ENCODE peak calls at places on chromosomes 13 and 19, in six cellular contexts. Y, F, W, B, D and E are unnamed samples.

GRCh38 chr19:29376855-29377354 is 148.9 kb upstream of the VSTM2B start:
- DNase-seq in Y (no peak), F (no peak), W (no peak), B (no peak), D (no peak), E (no peak)

GRCh38 chr19:29851769-29852521 is 40.2 kb downstream of the CCNE1 start:
- DNase-seq in Y (no peak), F (no peak), W (no peak), B (no peak), D (no peak), E (no peak)

GRCh38 chr19:38654478-38655079 is 7.1 kb downstream of the ACTN4 start:
- DNase-seq in Y (no peak), F (no peak), W (peak), B (no peak), D (no peak), E (no peak)

GRCh38 chr13:87975035-87975434 is 303.9 kb downstream of the SLITRK5 start:
- DNase-seq in Y (no peak), F (no peak), W (no peak), B (peak), D (no peak), E (no peak)

GRCh38 chr13:93624371-93624777 is 397.8 kb downstream of the GPC6 start:
- DNase-seq in Y (no peak), F (peak), W (no peak), B (no peak), D (no peak), E (no peak)

GRCh38 chr19:9789066-9789465 is 20.5 kb upstream of the ZNF846 start:
- DNase-seq in Y (no peak), F (no peak), W (no peak), B (no peak), D (no peak), E (no peak)

GRCh38 chr19:46697142-46697960 is 19.6 kb downstream of the PRKD2 start:
- DNase-seq in Y (no peak), F (no peak), W (no peak), B (no peak), D (no peak), E (peak)

GRCh38 chr19:53892981-53893325 is 11.0 kb downstream of the PRKCG start:
- DNase-seq in Y (no peak), F (peak), W (no peak), B (no peak), D (no peak), E (no peak)

GRCh38 chr13:28451482-28452217 is 43.3 kb downstream of the FLT1 start:
- DNase-seq in Y (no peak), F (no peak), W (no peak), B (peak), D (no peak), E (no peak)

GRCh38 chr13:103878891-103879605 is 812.8 kb upstream of the SLC10A2 start:
- DNase-seq in Y (no peak), F (no peak), W (no peak), B (no peak), D (no peak), E (no peak)

GRCh38 chr13:61685683-61686013 is 270.0 kb upstream of the PCDH20 start:
- DNase-seq in Y (no peak), F (peak), W (no peak), B (peak), D (no peak), E (no peak)

GRCh38 chr13:111913790-111914189 is 153.2 kb upstream of the SOX1 start:
- DNase-seq in Y (no peak), F (no peak), W (no peak), B (no peak), D (no peak), E (no peak)

GRCh38 chr13:113404723-113405471 is 41.0 kb upstream of the GRTP1 start:
- DNase-seq in Y (no peak), F (no peak), W (no peak), B (no peak), D (no peak), E (no peak)